ENCODE peak calls at places on chromosomes 12 and 14, in five cellular contexts. P is IMR-90, W is endothelial cell, Z is mesothelial cell of epicardium, D is fibroblast of lung. S is an unnamed sample.

GRCh38 chr12:94535614-94535932 is 75.9 kb upstream of the CEP83 start:
- DNase-seq in Z (no peak), D (no peak), W (no peak), P (no peak), S (no peak)

GRCh38 chr12:62601765-62602444 is 135.3 kb downstream of the MON2 start:
- DNase-seq in D (peak; percentile 5), Z (no peak), P (no peak), W (no peak), S (no peak)

GRCh38 chr14:100634026-100634425 is 46.8 kb upstream of the BEGAIN start:
- DNase-seq in D (no peak), W (no peak), Z (no peak), P (no peak), S (no peak)

GRCh38 chr12:117188961-117189724 is 1.1 kb downstream of the FBXO21 start:
- DNase-seq in P (peak; percentile 72), Z (peak; percentile 41), D (peak; percentile 57), W (no peak), S (no peak)

GRCh38 chr12:93226356-93226755 is 151.4 kb upstream of the NUDT4 start:
- DNase-seq in D (no peak), P (peak; percentile 38), W (no peak), Z (no peak), S (no peak)

GRCh38 chr12:46124848-46125619 is 134.7 kb upstream of the SCAF11 start:
- DNase-seq in W (peak; percentile 43), P (peak; percentile 87), Z (no peak), D (peak; percentile 90), S (peak; percentile 76)

GRCh38 chr12:47216150-47216677 is 136.5 kb upstream of the AMIGO2 start:
- DNase-seq in Z (no peak), P (no peak), D (no peak), W (no peak), S (no peak)

GRCh38 chr14:42732005-42732404 is 1125.3 kb downstream of the LRFN5 start:
- DNase-seq in W (no peak), Z (no peak), D (no peak), P (no peak), S (no peak)

GRCh38 chr14:104885973-104886689 is 21.1 kb downstream of the CEP170B start:
- DNase-seq in Z (no peak), D (no peak), W (peak; percentile 3), P (no peak), S (no peak)

GRCh38 chr14:53517276-53517960 is 364.3 kb upstream of the DDHD1 start:
- DNase-seq in P (peak; percentile 65), D (no peak), Z (no peak), W (no peak), S (no peak)

GRCh38 chr12:121576851-121577391 is 3.9 kb downstream of the KDM2B start:
- DNase-seq in D (peak; percentile 87), W (peak; percentile 30), Z (no peak), P (peak; percentile 95), S (peak; percentile 73)

GRCh38 chr12:27193106-27193505 is 51.0 kb upstream of the STK38L start:
- DNase-seq in P (peak; percentile 94), D (peak; percentile 96), Z (no peak), W (no peak), S (peak; percentile 36)

GRCh38 chr14:99182548-99183115 is 89.4 kb downstream of the BCL11B start:
- DNase-seq in Z (no peak), P (no peak), W (no peak), D (no peak), S (no peak)

GRCh38 chr12:69720748-69721147 is 17.9 kb upstream of the RAB3IP start:
- DNase-seq in D (no peak), P (no peak), Z (no peak), W (no peak), S (no peak)

GRCh38 chr12:121250359-121250758 is 40.4 kb downstream of the P2RX4 start:
- DNase-seq in W (no peak), Z (no peak), P (no peak), D (no peak), S (no peak)

GRCh38 chr12:92593734-92594402 is 108.9 kb upstream of the PLEKHG7 start:
- DNase-seq in Z (no peak), P (peak; percentile 96), W (no peak), D (peak; percentile 61), S (no peak)

GRCh38 chr12:116177017-116177416 is 100.5 kb downstream of the MED13L start:
- DNase-seq in W (no peak), P (no peak), D (no peak), Z (no peak), S (no peak)

GRCh38 chr12:53025250-53025649 is 19.0 kb downstream of the EIF4B start:
- DNase-seq in D (no peak), Z (no peak), P (no peak), W (no peak), S (no peak)

GRCh38 chr12:112116232-112117060 is 7.9 kb upstream of the NAA25 start:
- DNase-seq in P (peak; percentile 61), Z (peak; percentile 44), W (peak; percentile 60), D (peak; percentile 48), S (no peak)

DNA sequence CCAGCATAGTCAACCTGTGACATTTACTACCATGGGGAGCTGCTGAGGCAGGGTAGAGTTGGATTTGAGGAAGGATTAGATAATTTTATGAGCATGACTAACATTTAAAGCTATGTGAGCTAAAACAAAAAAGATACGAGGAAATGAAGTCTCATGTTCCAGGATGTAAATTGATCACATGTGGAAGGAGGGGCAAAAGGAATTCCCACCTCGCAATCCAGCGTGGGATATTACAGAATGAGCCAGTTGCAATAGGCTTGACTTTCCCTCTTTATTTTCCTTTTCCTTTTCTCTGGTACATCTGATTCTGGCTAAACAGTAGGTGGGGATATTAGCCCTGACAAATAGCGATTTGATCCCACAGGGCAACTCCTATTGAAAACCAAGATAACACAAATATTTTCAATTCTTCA is 214.9 kb upstream of the HMGA2 start:
- DNase-seq in D (peak; percentile 83), W (no peak), P (peak; percentile 93), Z (no peak), S (peak; percentile 30)
- TF ChIP-seq CTCF in D (peak; percentile 17), W (no peak), P (peak; percentile 33), Z (no peak), S (peak; percentile 3)

GRCh38 chr12:19779393-19780056 is 340.2 kb downstream of the AEBP2 start:
- DNase-seq in W (no peak), Z (no peak), D (no peak), P (no peak), S (no peak)
- TF ChIP-seq CTCF in W (no peak), Z (no peak), D (no peak), P (no peak), S (peak; percentile 1)

GRCh38 chr14:70873627-70874026 is 33.6 kb upstream of the PCNX1 start:
- DNase-seq in P (no peak), W (no peak), D (no peak), Z (no peak), S (no peak)
- TF ChIP-seq CTCF in P (no peak), W (no peak), D (no peak), Z (no peak), S (peak; percentile 15)

DNA sequence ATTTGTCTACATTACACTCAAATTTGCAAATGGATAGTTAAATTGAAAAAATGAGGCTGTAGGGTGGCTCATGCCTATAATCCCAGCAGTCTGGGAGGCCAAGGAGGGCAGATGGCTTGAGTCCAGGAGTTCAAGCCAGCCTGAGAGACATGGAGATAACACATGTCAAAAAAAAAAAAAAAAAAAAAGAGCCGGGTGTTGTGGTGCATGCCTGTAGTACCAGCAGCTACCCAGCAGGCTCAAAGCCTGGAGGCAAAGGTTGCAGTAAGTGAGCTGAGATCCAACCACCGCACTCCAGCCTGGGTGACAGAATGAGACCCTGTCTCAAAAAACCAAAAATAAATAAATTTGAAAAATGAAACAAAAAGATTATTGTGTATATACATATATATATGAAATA is 119.9 kb upstream of the MGAT4C start:
- DNase-seq in Z (no peak), W (no peak), D (no peak), P (no peak), S (no peak)
- TF ChIP-seq CTCF in Z (peak; percentile 42), W (peak; percentile 48), D (peak; percentile 5), P (no peak), S (no peak)

GRCh38 chr14:92204792-92205191 is 83.0 kb downstream of the CPSF2 start:
- DNase-seq in P (no peak), W (no peak), D (no peak), Z (no peak), S (no peak)

GRCh38 chr14:92203116-92203515 is 81.3 kb downstream of the CPSF2 start:
- DNase-seq in W (no peak), P (no peak), Z (no peak), D (no peak), S (no peak)

GRCh38 chr14:92209141-92209540 is 87.4 kb downstream of the CPSF2 start:
- DNase-seq in W (no peak), P (no peak), D (no peak), Z (no peak), S (no peak)

GRCh38 chr14:92207928-92208265 is 86.1 kb downstream of the CPSF2 start:
- DNase-seq in P (no peak), Z (no peak), W (no peak), D (no peak), S (no peak)

DNA sequence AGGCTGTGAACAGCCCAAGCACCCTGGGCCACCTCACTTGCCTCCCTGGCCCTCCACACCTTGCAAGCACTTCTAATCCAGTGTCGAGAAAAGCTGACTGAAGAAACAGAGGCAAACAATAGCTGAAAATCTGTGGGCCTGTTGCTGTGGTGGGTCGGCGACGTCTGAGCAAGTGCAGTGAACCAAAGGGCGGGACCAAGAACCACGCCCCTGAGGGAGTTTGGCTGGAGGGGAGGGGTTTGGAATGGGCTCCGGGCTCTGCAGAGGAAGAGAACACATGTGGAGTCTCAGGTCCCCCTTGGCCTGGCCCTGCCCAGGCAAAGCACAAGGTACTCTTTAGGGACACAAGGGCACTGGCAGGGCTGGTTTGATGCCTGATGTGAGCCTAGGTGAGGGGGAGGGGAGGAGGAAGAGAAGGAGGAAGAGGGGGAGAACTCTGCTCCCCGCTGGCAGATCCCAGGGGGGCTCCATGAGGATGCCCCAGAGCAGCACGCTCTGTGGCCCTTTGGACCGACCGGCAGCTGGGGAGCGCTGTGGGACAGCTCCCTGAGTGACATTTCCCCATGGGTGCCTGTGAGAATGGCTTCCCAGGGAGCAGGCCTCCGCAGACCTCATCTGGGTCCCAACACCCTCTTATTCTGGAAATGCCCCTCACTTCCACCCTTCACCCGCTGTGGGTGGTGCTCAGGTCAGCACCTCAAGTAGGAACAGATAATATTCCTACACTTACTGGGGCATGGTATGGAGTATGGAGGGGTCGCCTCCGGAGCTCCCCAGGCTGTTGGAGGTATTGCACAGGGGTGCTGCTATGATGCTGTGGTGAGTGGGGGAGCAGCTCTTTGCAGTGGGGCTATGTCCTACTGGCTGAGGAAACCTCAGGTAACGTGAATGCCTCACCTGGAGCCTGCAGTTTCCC is 85.5 kb downstream of the CPSF2 start:
- DNase-seq in P (no peak), Z (no peak), W (no peak), D (no peak), S (no peak)
- TF ChIP-seq CTCF in P (no peak), Z (no peak), W (no peak), D (no peak), S (no peak)

DNA sequence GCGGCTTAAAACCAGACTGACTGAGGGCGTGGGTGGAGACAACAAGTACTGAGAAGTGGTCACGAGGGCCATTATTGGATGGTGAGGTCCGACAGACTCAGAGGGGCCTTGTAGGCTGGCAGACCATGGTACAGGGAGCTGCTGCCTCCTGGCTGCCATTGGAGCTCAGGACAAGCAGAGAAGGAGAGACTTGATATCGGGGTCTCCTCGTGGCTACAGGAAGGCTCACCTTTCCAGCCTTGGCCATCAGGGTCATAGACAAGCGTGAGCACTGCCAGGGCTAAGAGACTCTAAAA is 54.2 kb downstream of the FBRSL1 start:
- DNase-seq in P (no peak), D (no peak), Z (no peak), W (no peak), S (no peak)
- TF ChIP-seq CTCF in P (no peak), D (no peak), Z (no peak), W (no peak), S (no peak)